ENCODE peak calls at places on chromosome 9, in six cellular contexts. B is retinal pigment epithelial cell, L is coronary artery, W is tibial artery, V is AG09309, M is GM23338. P is an unnamed sample.

GRCh38 chr9:100134731-100135130 is 35.7 kb downstream of the INVS start:
- DNase-seq in V (no peak), L (no peak), W (no peak), B (no peak), M (no peak), P (no peak)

GRCh38 chr9:28317706-28318210 is 744.5 kb upstream of the C9orf72 start:
- DNase-seq in V (no peak), B (no peak), W (no peak), M (no peak), L (no peak), P (no peak)

GRCh38 chr9:137422668-137423000 is 328 bp downstream of the EXD3 start:
- DNase-seq in L (no peak), V (no peak), M (no peak), W (no peak), B (no peak), P (no peak)

GRCh38 chr9:127634021-127634420 is 21.9 kb downstream of the STXBP1 start:
- DNase-seq in B (no peak), L (no peak), V (no peak), M (peak; percentile 64), W (no peak), P (no peak)

GRCh38 chr9:127183814-127184582 is 61.6 kb upstream of the ANGPTL2 start:
- DNase-seq in W (peak; percentile 81), B (peak; percentile 51), M (no peak), V (peak; percentile 64), L (no peak), P (peak; percentile 80)

GRCh38 chr9:133873006-133873780 is 118.9 kb downstream of the VAV2 start:
- DNase-seq in V (no peak), B (no peak), M (no peak), L (no peak), W (no peak), P (no peak)

GRCh38 chr9:132798817-132799790 is 79.0 kb downstream of the AK8 start:
- DNase-seq in L (no peak), M (peak; percentile 30), B (no peak), V (no peak), W (no peak), P (no peak)

GRCh38 chr9:111427186-111427585 is 57.0 kb downstream of the ECPAS start:
- DNase-seq in M (no peak), L (no peak), V (no peak), W (no peak), B (peak; percentile 21), P (no peak)

GRCh38 chr9:3585616-3586015 is 59.8 kb upstream of the RFX3 start:
- DNase-seq in W (no peak), L (no peak), V (no peak), M (no peak), B (no peak), P (no peak)

DNA sequence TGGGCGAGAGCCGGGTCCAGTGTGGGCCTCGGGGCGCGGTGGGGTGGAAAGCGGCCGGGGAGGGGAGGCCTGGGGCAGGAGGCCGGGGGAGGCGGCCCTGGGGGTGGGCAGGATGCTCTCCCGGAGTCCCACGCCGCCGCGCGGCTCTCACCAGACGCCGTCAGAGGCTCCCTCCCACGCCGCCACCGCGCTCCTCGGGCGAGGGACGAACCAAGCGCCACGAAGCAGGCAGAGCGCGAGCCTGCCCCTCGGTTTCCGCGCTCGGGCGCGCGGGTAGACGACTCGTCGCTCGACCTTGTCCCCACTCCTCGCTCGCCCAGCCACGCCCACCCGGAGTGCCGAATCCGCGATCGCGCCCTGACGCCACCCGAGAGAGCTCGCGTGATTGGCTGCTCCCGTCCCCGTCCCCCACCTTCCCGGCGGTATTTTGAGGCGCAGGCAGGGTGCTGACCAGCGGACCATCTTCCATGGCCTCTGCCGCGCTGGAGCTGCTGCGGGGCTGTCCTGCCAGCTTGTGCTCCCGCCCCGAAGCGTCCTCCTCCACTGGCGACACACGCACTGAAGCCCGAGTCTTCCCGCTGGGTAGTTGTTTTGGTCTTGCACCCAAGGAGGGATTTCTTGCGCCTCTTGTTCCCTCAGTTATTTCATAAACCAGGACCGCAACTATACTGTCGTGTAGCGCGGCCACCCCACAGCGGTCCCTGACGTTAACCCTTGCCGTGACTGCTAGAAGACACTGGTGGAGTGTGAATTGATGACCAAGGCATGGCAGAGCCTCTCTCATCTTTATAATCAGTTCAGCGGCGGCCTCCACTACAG is at the start of gene GNE:
- DNase-seq in B (peak; percentile 82), L (peak; percentile 98), M (peak; percentile 96), V (peak; percentile 82), W (peak; percentile 99), P (peak; percentile 96)
- H3K4me3 ChIP-seq in B (peak within 1 kb of the TSS; percentile 68), L (peak within 1 kb of the TSS; percentile 100), M (peak within 1 kb of the TSS; percentile 86), V (peak within 1 kb of the TSS; percentile 98), W (peak within 1 kb of the TSS; percentile 96), P (peak within 1 kb of the TSS; percentile 88)

GRCh38 chr9:116151966-116152381 is 1.6 kb upstream of the PAPPA start:
- DNase-seq in L (no peak), V (peak; percentile 82), W (no peak), M (no peak), B (peak; percentile 57), P (no peak)

GRCh38 chr9:116153765-116154333 is at the start of gene PAPPA:
- DNase-seq in B (no peak), V (no peak), W (no peak), M (peak; percentile 33), L (no peak), P (no peak)

GRCh38 chr9:116154334-116154975 is 864 bp downstream of the PAPPA start:
- DNase-seq in L (no peak), V (no peak), W (no peak), B (no peak), M (peak; percentile 61), P (no peak)

GRCh38 chr9:116152390-116152789 is 1.2 kb upstream of the PAPPA start:
- DNase-seq in B (no peak), L (no peak), M (peak; percentile 19), V (no peak), W (no peak), P (no peak)

DNA sequence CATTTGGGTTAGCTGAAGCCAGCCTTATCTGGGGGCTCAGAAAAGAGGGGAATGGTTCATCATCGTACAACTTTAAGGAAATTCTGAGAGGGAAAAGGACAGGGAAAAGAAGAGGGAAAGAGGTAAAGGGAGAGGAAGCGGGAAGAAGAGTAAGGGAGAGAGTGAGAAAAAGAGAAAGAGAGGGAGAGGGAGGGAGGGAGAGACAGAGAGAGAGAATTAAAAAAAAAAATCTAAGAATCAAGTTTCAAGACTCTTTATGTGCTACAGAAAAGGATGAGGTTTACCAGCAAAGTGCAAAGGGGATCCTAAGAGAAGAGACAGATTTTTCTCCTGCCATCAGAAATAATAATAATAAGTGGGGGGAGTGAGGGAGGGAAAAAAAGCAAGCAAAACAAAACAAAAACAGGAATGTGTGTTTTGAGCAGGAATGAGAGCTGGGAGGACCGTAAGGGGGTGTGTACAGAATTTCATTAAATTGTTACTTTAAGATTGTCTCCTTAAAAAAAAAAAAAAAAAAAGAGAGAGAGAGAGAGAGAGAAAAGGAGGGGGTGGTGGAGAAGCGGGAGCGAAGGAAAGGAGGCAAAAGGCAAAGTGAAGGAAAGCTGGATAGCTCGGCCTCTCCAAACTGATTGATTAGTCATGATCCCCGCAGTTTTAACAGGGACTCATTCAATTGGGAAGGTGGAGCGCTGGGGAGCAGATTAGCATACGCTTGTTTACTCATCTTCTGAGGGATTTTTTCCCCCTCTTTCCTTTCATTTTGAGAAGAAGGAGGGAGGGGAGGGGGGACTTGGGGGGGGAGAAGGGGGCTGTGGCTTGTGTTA is 438 bp upstream of the PAPPA start:
- DNase-seq in B (no peak), M (peak; percentile 87), L (no peak), V (no peak), W (no peak), P (no peak)
- H3K4me3 ChIP-seq in B (peak overlapping the region; percentile 68), M (peak overlapping the region; percentile 72), L (peak overlapping the region; percentile 74), V (peak overlapping the region; percentile 48), W (peak overlapping the region; percentile 59), P (no peak overlapping the region)

GRCh38 chr9:120931278-120932085 is 4.9 kb upstream of the TRAF1 start:
- DNase-seq in W (peak; percentile 84), V (no peak), M (no peak), L (peak; percentile 78), B (no peak), P (peak; percentile 85)

GRCh38 chr9:120934271-120934670 is 7.7 kb upstream of the TRAF1 start:
- DNase-seq in B (no peak), W (peak; percentile 68), M (no peak), L (peak; percentile 65), V (no peak), P (no peak)

GRCh38 chr9:120933310-120934044 is 6.9 kb upstream of the TRAF1 start:
- DNase-seq in W (no peak), V (no peak), L (peak; percentile 68), M (no peak), B (no peak), P (no peak)

GRCh38 chr9:120929392-120929791 is 2.8 kb upstream of the TRAF1 start:
- DNase-seq in W (no peak), M (no peak), V (no peak), B (no peak), L (peak; percentile 60), P (no peak)

DNA sequence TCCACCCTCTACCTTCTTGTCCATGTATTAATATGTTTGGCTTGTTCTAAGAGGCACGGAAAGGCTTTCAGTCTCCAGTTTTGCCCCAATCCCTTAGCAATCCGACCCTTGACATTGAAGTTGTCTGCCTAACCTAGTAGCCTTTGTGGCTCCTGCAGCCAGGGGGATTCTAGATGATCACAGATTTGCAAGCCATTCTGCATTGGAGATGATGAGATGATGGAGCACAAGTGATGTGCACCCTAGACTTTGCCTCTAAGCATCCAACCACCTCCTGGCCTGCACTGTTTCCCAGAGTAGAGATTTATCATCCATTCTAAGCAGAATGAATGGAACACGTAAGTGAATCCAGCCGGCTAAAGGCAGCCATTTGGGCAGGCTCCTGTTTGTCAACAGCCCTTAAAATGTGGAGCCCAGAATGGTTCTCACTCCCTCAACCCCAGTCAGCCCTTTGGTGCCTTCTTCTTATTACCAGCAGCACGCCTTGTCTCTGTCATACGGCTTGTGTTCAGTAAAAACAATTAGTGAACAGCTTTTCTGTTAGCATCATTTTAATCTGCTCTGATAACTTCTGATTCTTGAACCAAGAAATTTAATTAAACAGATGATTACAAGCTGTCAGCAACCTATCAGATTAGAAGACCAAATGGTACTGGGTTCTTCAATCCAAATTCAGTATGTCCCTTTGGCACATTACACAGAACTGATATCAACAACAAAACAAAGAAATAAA is 5.7 kb upstream of the TRAF1 start:
- DNase-seq in L (peak; percentile 69), M (no peak), B (no peak), V (no peak), W (no peak), P (peak; percentile 69)
- H3K4me3 ChIP-seq in L (peak overlapping the region; percentile 5), M (no peak overlapping the region), B (no peak overlapping the region), V (no peak overlapping the region), W (no peak overlapping the region), P (no peak overlapping the region)

GRCh38 chr9:38063363-38063707 is 5.7 kb downstream of the SHB start:
- DNase-seq in B (no peak), L (no peak), V (no peak), M (no peak), W (no peak), P (no peak)
- H3K4me3 ChIP-seq in B (peak overlapping the region; percentile 98), L (no peak overlapping the region), V (no peak overlapping the region), M (no peak overlapping the region), W (no peak overlapping the region), P (no peak overlapping the region)

GRCh38 chr9:88988796-88989641 is 2.2 kb upstream of the S1PR3 start:
- DNase-seq in L (peak; percentile 70), V (peak; percentile 27), B (no peak), M (no peak), W (peak; percentile 39), P (peak; percentile 81)

GRCh38 chr9:88992556-88992955 is 1.3 kb downstream of the S1PR3 start:
- DNase-seq in L (peak; percentile 72), W (peak; percentile 55), B (no peak), V (no peak), M (no peak), P (no peak)

GRCh38 chr9:88989961-88990570 is 1.2 kb upstream of the S1PR3 start:
- DNase-seq in M (peak; percentile 76), W (peak; percentile 54), L (peak; percentile 50), V (no peak), B (no peak), P (peak; percentile 81)

GRCh38 chr9:88991066-88992030 is at the start of gene S1PR3:
- DNase-seq in M (peak; percentile 77), V (no peak), L (peak; percentile 83), W (peak; percentile 86), B (no peak), P (peak; percentile 90)

GRCh38 chr9:88990721-88991065 is 575 bp upstream of the S1PR3 start:
- DNase-seq in W (no peak), L (no peak), V (no peak), B (no peak), M (peak; percentile 77), P (no peak)
- H3K4me3 ChIP-seq in W (peak overlapping the region; percentile 97), L (peak overlapping the region; percentile 99), V (no peak overlapping the region), B (peak overlapping the region; percentile 60), M (peak overlapping the region; percentile 94), P (no peak overlapping the region)